ENCODE peak calls at places on chromosomes 3 and 15, in ten cellular contexts. One of them, this sample, is unnamed.

GRCh38 chr15:99143655-99144610 is 39.1 kb downstream of the SYNM start:
- DNase-seq in stimulated activated CD8-positive, alpha-beta memory T cell treated with anti-CD3 and anti-CD28 coated beads, Interleukin-2, amount 100 ng/mL, for 48 hours: no peak
- DNase-seq in A172: no peak
- DNase-seq in COR-L47: no peak
- DNase-seq in dermis microvascular lymphatic vessel endothelial cell: no peak
- DNase-seq in lung: peak; percentile 51
- DNase-seq in left ventricle myocardium superior: peak; percentile 79
- DNase-seq in HAP-1: peak; percentile 18
- DNase-seq in H9: peak; percentile 18
- DNase-seq in stimulated activated naive CD8-positive, alpha-beta T cell treated with anti-CD3 and anti-CD28 coated beads, Interleukin-15, amount 100 ng/mL, for 72 hours: no peak
- DNase-seq in this sample: no peak

GRCh38 chr3:126156468-126156867 is 23.9 kb downstream of the ALDH1L1 start:
- DNase-seq in lung: peak; percentile 25
- DNase-seq in A172: peak; percentile 12
- DNase-seq in H9: no peak
- DNase-seq in COR-L47: no peak
- DNase-seq in stimulated activated CD8-positive, alpha-beta memory T cell treated with anti-CD3 and anti-CD28 coated beads, Interleukin-2, amount 100 ng/mL, for 48 hours: no peak
- DNase-seq in stimulated activated naive CD8-positive, alpha-beta T cell treated with anti-CD3 and anti-CD28 coated beads, Interleukin-15, amount 100 ng/mL, for 72 hours: no peak
- DNase-seq in HAP-1: no peak
- DNase-seq in dermis microvascular lymphatic vessel endothelial cell: no peak
- DNase-seq in left ventricle myocardium superior: no peak
- DNase-seq in this sample: no peak

GRCh38 chr3:71294919-71295318 is 288.6 kb downstream of the FOXP1 start:
- DNase-seq in H9: no peak
- DNase-seq in stimulated activated naive CD8-positive, alpha-beta T cell treated with anti-CD3 and anti-CD28 coated beads, Interleukin-15, amount 100 ng/mL, for 72 hours: no peak
- DNase-seq in COR-L47: no peak
- DNase-seq in HAP-1: no peak
- DNase-seq in stimulated activated CD8-positive, alpha-beta memory T cell treated with anti-CD3 and anti-CD28 coated beads, Interleukin-2, amount 100 ng/mL, for 48 hours: no peak
- DNase-seq in dermis microvascular lymphatic vessel endothelial cell: no peak
- DNase-seq in A172: no peak
- DNase-seq in lung: no peak
- DNase-seq in left ventricle myocardium superior: no peak
- DNase-seq in this sample: no peak

GRCh38 chr3:111277226-111277625 is 205.6 kb downstream of the NECTIN3 start:
- DNase-seq in left ventricle myocardium superior: no peak
- DNase-seq in H9: no peak
- DNase-seq in stimulated activated CD8-positive, alpha-beta memory T cell treated with anti-CD3 and anti-CD28 coated beads, Interleukin-2, amount 100 ng/mL, for 48 hours: no peak
- DNase-seq in COR-L47: no peak
- DNase-seq in HAP-1: peak; percentile 11
- DNase-seq in lung: no peak
- DNase-seq in stimulated activated naive CD8-positive, alpha-beta T cell treated with anti-CD3 and anti-CD28 coated beads, Interleukin-15, amount 100 ng/mL, for 72 hours: no peak
- DNase-seq in A172: peak; percentile 33
- DNase-seq in dermis microvascular lymphatic vessel endothelial cell: no peak
- DNase-seq in this sample: peak; percentile 65

GRCh38 chr3:40192628-40193027 is 116.9 kb upstream of the EIF1B start:
- DNase-seq in dermis microvascular lymphatic vessel endothelial cell: no peak
- DNase-seq in left ventricle myocardium superior: no peak
- DNase-seq in stimulated activated naive CD8-positive, alpha-beta T cell treated with anti-CD3 and anti-CD28 coated beads, Interleukin-15, amount 100 ng/mL, for 72 hours: no peak
- DNase-seq in COR-L47: no peak
- DNase-seq in lung: no peak
- DNase-seq in HAP-1: no peak
- DNase-seq in H9: peak; percentile 47
- DNase-seq in stimulated activated CD8-positive, alpha-beta memory T cell treated with anti-CD3 and anti-CD28 coated beads, Interleukin-2, amount 100 ng/mL, for 48 hours: no peak
- DNase-seq in A172: no peak
- DNase-seq in this sample: no peak

GRCh38 chr3:173660645-173661299 is 263.2 kb downstream of the NLGN1 start:
- DNase-seq in A172: peak; percentile 43
- DNase-seq in left ventricle myocardium superior: no peak
- DNase-seq in stimulated activated CD8-positive, alpha-beta memory T cell treated with anti-CD3 and anti-CD28 coated beads, Interleukin-2, amount 100 ng/mL, for 48 hours: no peak
- DNase-seq in H9: no peak
- DNase-seq in dermis microvascular lymphatic vessel endothelial cell: no peak
- DNase-seq in COR-L47: no peak
- DNase-seq in stimulated activated naive CD8-positive, alpha-beta T cell treated with anti-CD3 and anti-CD28 coated beads, Interleukin-15, amount 100 ng/mL, for 72 hours: no peak
- DNase-seq in lung: no peak
- DNase-seq in HAP-1: peak; percentile 36
- DNase-seq in this sample: no peak

GRCh38 chr15:75695206-75695605 is 17.4 kb downstream of the CSPG4 start:
- DNase-seq in A172: peak; percentile 38
- DNase-seq in lung: no peak
- DNase-seq in HAP-1: no peak
- DNase-seq in stimulated activated CD8-positive, alpha-beta memory T cell treated with anti-CD3 and anti-CD28 coated beads, Interleukin-2, amount 100 ng/mL, for 48 hours: no peak
- DNase-seq in H9: no peak
- DNase-seq in COR-L47: no peak
- DNase-seq in stimulated activated naive CD8-positive, alpha-beta T cell treated with anti-CD3 and anti-CD28 coated beads, Interleukin-15, amount 100 ng/mL, for 72 hours: no peak
- DNase-seq in dermis microvascular lymphatic vessel endothelial cell: no peak
- DNase-seq in left ventricle myocardium superior: no peak
- DNase-seq in this sample: no peak

GRCh38 chr3:156189927-156190326 is 69.5 kb downstream of the KCNAB1 start:
- DNase-seq in COR-L47: no peak
- DNase-seq in dermis microvascular lymphatic vessel endothelial cell: no peak
- DNase-seq in stimulated activated naive CD8-positive, alpha-beta T cell treated with anti-CD3 and anti-CD28 coated beads, Interleukin-15, amount 100 ng/mL, for 72 hours: no peak
- DNase-seq in lung: no peak
- DNase-seq in HAP-1: no peak
- DNase-seq in H9: no peak
- DNase-seq in stimulated activated CD8-positive, alpha-beta memory T cell treated with anti-CD3 and anti-CD28 coated beads, Interleukin-2, amount 100 ng/mL, for 48 hours: no peak
- DNase-seq in left ventricle myocardium superior: no peak
- DNase-seq in A172: peak; percentile 56
- DNase-seq in this sample: no peak

GRCh38 chr3:124586126-124587052 is 143.9 kb upstream of the UMPS start:
- DNase-seq in left ventricle myocardium superior: no peak
- DNase-seq in COR-L47: no peak
- DNase-seq in HAP-1: no peak
- DNase-seq in H9: peak; percentile 70
- DNase-seq in A172: no peak
- DNase-seq in stimulated activated CD8-positive, alpha-beta memory T cell treated with anti-CD3 and anti-CD28 coated beads, Interleukin-2, amount 100 ng/mL, for 48 hours: no peak
- DNase-seq in stimulated activated naive CD8-positive, alpha-beta T cell treated with anti-CD3 and anti-CD28 coated beads, Interleukin-15, amount 100 ng/mL, for 72 hours: no peak
- DNase-seq in dermis microvascular lymphatic vessel endothelial cell: no peak
- DNase-seq in lung: no peak
- DNase-seq in this sample: no peak

GRCh38 chr3:38992117-38992779 is 59.5 kb downstream of the SCN11A start:
- DNase-seq in COR-L47: no peak
- DNase-seq in left ventricle myocardium superior: no peak
- DNase-seq in H9: no peak
- DNase-seq in stimulated activated CD8-positive, alpha-beta memory T cell treated with anti-CD3 and anti-CD28 coated beads, Interleukin-2, amount 100 ng/mL, for 48 hours: no peak
- DNase-seq in HAP-1: no peak
- DNase-seq in A172: peak; percentile 90
- DNase-seq in stimulated activated naive CD8-positive, alpha-beta T cell treated with anti-CD3 and anti-CD28 coated beads, Interleukin-15, amount 100 ng/mL, for 72 hours: no peak
- DNase-seq in dermis microvascular lymphatic vessel endothelial cell: no peak
- DNase-seq in lung: no peak
- DNase-seq in this sample: no peak

GRCh38 chr3:8938021-8938420 is 25.3 kb downstream of the RAD18 start:
- DNase-seq in H9: no peak
- DNase-seq in stimulated activated naive CD8-positive, alpha-beta T cell treated with anti-CD3 and anti-CD28 coated beads, Interleukin-15, amount 100 ng/mL, for 72 hours: no peak
- DNase-seq in left ventricle myocardium superior: no peak
- DNase-seq in HAP-1: no peak
- DNase-seq in stimulated activated CD8-positive, alpha-beta memory T cell treated with anti-CD3 and anti-CD28 coated beads, Interleukin-2, amount 100 ng/mL, for 48 hours: no peak
- DNase-seq in dermis microvascular lymphatic vessel endothelial cell: peak; percentile 21
- DNase-seq in COR-L47: no peak
- DNase-seq in A172: peak; percentile 48
- DNase-seq in lung: no peak
- DNase-seq in this sample: no peak

GRCh38 chr3:194855025-194855391 is 169.3 kb downstream of the FAM43A start:
- DNase-seq in dermis microvascular lymphatic vessel endothelial cell: no peak
- DNase-seq in left ventricle myocardium superior: no peak
- DNase-seq in H9: no peak
- DNase-seq in stimulated activated naive CD8-positive, alpha-beta T cell treated with anti-CD3 and anti-CD28 coated beads, Interleukin-15, amount 100 ng/mL, for 72 hours: no peak
- DNase-seq in COR-L47: no peak
- DNase-seq in A172: no peak
- DNase-seq in lung: no peak
- DNase-seq in HAP-1: no peak
- DNase-seq in stimulated activated CD8-positive, alpha-beta memory T cell treated with anti-CD3 and anti-CD28 coated beads, Interleukin-2, amount 100 ng/mL, for 48 hours: no peak
- DNase-seq in this sample: no peak

GRCh38 chr3:112351036-112351435 is 18.1 kb downstream of the CD200 start:
- DNase-seq in COR-L47: no peak
- DNase-seq in H9: no peak
- DNase-seq in lung: no peak
- DNase-seq in dermis microvascular lymphatic vessel endothelial cell: no peak
- DNase-seq in stimulated activated naive CD8-positive, alpha-beta T cell treated with anti-CD3 and anti-CD28 coated beads, Interleukin-15, amount 100 ng/mL, for 72 hours: no peak
- DNase-seq in HAP-1: peak; percentile 52
- DNase-seq in A172: no peak
- DNase-seq in left ventricle myocardium superior: no peak
- DNase-seq in stimulated activated CD8-positive, alpha-beta memory T cell treated with anti-CD3 and anti-CD28 coated beads, Interleukin-2, amount 100 ng/mL, for 48 hours: no peak
- DNase-seq in this sample: no peak

GRCh38 chr15:58717357-58717756 is 32.1 kb downstream of the ADAM10 start:
- DNase-seq in COR-L47: no peak
- DNase-seq in H9: no peak
- DNase-seq in dermis microvascular lymphatic vessel endothelial cell: no peak
- DNase-seq in stimulated activated CD8-positive, alpha-beta memory T cell treated with anti-CD3 and anti-CD28 coated beads, Interleukin-2, amount 100 ng/mL, for 48 hours: no peak
- DNase-seq in lung: no peak
- DNase-seq in HAP-1: no peak
- DNase-seq in left ventricle myocardium superior: no peak
- DNase-seq in stimulated activated naive CD8-positive, alpha-beta T cell treated with anti-CD3 and anti-CD28 coated beads, Interleukin-15, amount 100 ng/mL, for 72 hours: no peak
- DNase-seq in A172: no peak
- DNase-seq in this sample: no peak

GRCh38 chr3:42865256-42865655 is 10.4 kb downstream of the CYP8B1 start:
- DNase-seq in stimulated activated CD8-positive, alpha-beta memory T cell treated with anti-CD3 and anti-CD28 coated beads, Interleukin-2, amount 100 ng/mL, for 48 hours: no peak
- DNase-seq in stimulated activated naive CD8-positive, alpha-beta T cell treated with anti-CD3 and anti-CD28 coated beads, Interleukin-15, amount 100 ng/mL, for 72 hours: no peak
- DNase-seq in H9: no peak
- DNase-seq in dermis microvascular lymphatic vessel endothelial cell: no peak
- DNase-seq in HAP-1: no peak
- DNase-seq in A172: no peak
- DNase-seq in left ventricle myocardium superior: no peak
- DNase-seq in COR-L47: no peak
- DNase-seq in lung: no peak
- DNase-seq in this sample: no peak

GRCh38 chr15:89003865-89004725 is 84.2 kb upstream of the ABHD2 start:
- DNase-seq in lung: no peak
- DNase-seq in stimulated activated CD8-positive, alpha-beta memory T cell treated with anti-CD3 and anti-CD28 coated beads, Interleukin-2, amount 100 ng/mL, for 48 hours: no peak
- DNase-seq in dermis microvascular lymphatic vessel endothelial cell: no peak
- DNase-seq in HAP-1: peak; percentile 34
- DNase-seq in A172: peak; percentile 12
- DNase-seq in stimulated activated naive CD8-positive, alpha-beta T cell treated with anti-CD3 and anti-CD28 coated beads, Interleukin-15, amount 100 ng/mL, for 72 hours: no peak
- DNase-seq in left ventricle myocardium superior: peak; percentile 71
- DNase-seq in COR-L47: no peak
- DNase-seq in H9: peak; percentile 82
- DNase-seq in this sample: no peak

GRCh38 chr15:62125763-62126162 is 39.3 kb downstream of the C2CD4B start:
- DNase-seq in lung: no peak
- DNase-seq in COR-L47: peak; percentile 38
- DNase-seq in HAP-1: peak; percentile 53
- DNase-seq in A172: peak; percentile 47
- DNase-seq in left ventricle myocardium superior: no peak
- DNase-seq in stimulated activated CD8-positive, alpha-beta memory T cell treated with anti-CD3 and anti-CD28 coated beads, Interleukin-2, amount 100 ng/mL, for 48 hours: no peak
- DNase-seq in stimulated activated naive CD8-positive, alpha-beta T cell treated with anti-CD3 and anti-CD28 coated beads, Interleukin-15, amount 100 ng/mL, for 72 hours: no peak
- DNase-seq in dermis microvascular lymphatic vessel endothelial cell: no peak
- DNase-seq in H9: no peak
- DNase-seq in this sample: no peak

GRCh38 chr15:82828064-82828463 is 18.6 kb downstream of the WHAMM start:
- DNase-seq in dermis microvascular lymphatic vessel endothelial cell: no peak
- DNase-seq in lung: no peak
- DNase-seq in A172: no peak
- DNase-seq in stimulated activated CD8-positive, alpha-beta memory T cell treated with anti-CD3 and anti-CD28 coated beads, Interleukin-2, amount 100 ng/mL, for 48 hours: no peak
- DNase-seq in left ventricle myocardium superior: no peak
- DNase-seq in COR-L47: no peak
- DNase-seq in H9: no peak
- DNase-seq in stimulated activated naive CD8-positive, alpha-beta T cell treated with anti-CD3 and anti-CD28 coated beads, Interleukin-15, amount 100 ng/mL, for 72 hours: no peak
- DNase-seq in HAP-1: no peak
- DNase-seq in this sample: no peak

GRCh38 chr15:88622605-88622975 is 1.4 kb downstream of the AEN start:
- DNase-seq in stimulated activated CD8-positive, alpha-beta memory T cell treated with anti-CD3 and anti-CD28 coated beads, Interleukin-2, amount 100 ng/mL, for 48 hours: no peak
- DNase-seq in dermis microvascular lymphatic vessel endothelial cell: no peak
- DNase-seq in lung: no peak
- DNase-seq in A172: no peak
- DNase-seq in stimulated activated naive CD8-positive, alpha-beta T cell treated with anti-CD3 and anti-CD28 coated beads, Interleukin-15, amount 100 ng/mL, for 72 hours: no peak
- DNase-seq in COR-L47: no peak
- DNase-seq in left ventricle myocardium superior: no peak
- DNase-seq in HAP-1: no peak
- DNase-seq in H9: no peak
- DNase-seq in this sample: no peak

GRCh38 chr3:194138098-194138474 is 2.1 kb downstream of the HES1 start:
- DNase-seq in left ventricle myocardium superior: no peak
- DNase-seq in HAP-1: no peak
- DNase-seq in stimulated activated CD8-positive, alpha-beta memory T cell treated with anti-CD3 and anti-CD28 coated beads, Interleukin-2, amount 100 ng/mL, for 48 hours: no peak
- DNase-seq in COR-L47: no peak
- DNase-seq in H9: no peak
- DNase-seq in stimulated activated naive CD8-positive, alpha-beta T cell treated with anti-CD3 and anti-CD28 coated beads, Interleukin-15, amount 100 ng/mL, for 72 hours: no peak
- DNase-seq in A172: no peak
- DNase-seq in dermis microvascular lymphatic vessel endothelial cell: no peak
- DNase-seq in lung: no peak
- DNase-seq in this sample: no peak

GRCh38 chr3:34140606-34141005 is 342.2 kb downstream of the PDCD6IP start:
- DNase-seq in stimulated activated naive CD8-positive, alpha-beta T cell treated with anti-CD3 and anti-CD28 coated beads, Interleukin-15, amount 100 ng/mL, for 72 hours: no peak
- DNase-seq in dermis microvascular lymphatic vessel endothelial cell: no peak
- DNase-seq in A172: no peak
- DNase-seq in left ventricle myocardium superior: no peak
- DNase-seq in stimulated activated CD8-positive, alpha-beta memory T cell treated with anti-CD3 and anti-CD28 coated beads, Interleukin-2, amount 100 ng/mL, for 48 hours: no peak
- DNase-seq in COR-L47: no peak
- DNase-seq in H9: no peak
- DNase-seq in HAP-1: no peak
- DNase-seq in lung: no peak
- DNase-seq in this sample: no peak